ENCODE peak calls at places on chromosomes 16 and 17, in four cellular contexts. One of them, this sample, is unnamed.

GRCh38 chr16:4898811-4899473 is 38.0 kb downstream of the PPL start:
- DNase-seq in cardiac fibroblast: no peak
- DNase-seq in fibroblast of pulmonary artery: no peak
- DNase-seq in neural progenitor cell: no peak
- DNase-seq in this sample: no peak

GRCh38 chr17:64071111-64071510 is 50.7 kb upstream of the ICAM2 start:
- DNase-seq in neural progenitor cell: no peak
- DNase-seq in cardiac fibroblast: no peak
- DNase-seq in fibroblast of pulmonary artery: no peak
- DNase-seq in this sample: no peak

GRCh38 chr17:8122391-8122922 is 1.4 kb downstream of the HES7 start:
- DNase-seq in fibroblast of pulmonary artery: no peak
- DNase-seq in cardiac fibroblast: peak
- DNase-seq in neural progenitor cell: peak
- DNase-seq in this sample: peak

GRCh38 chr17:77445908-77446535 is 305.3 kb downstream of the SEC14L1 start:
- DNase-seq in neural progenitor cell: no peak
- DNase-seq in fibroblast of pulmonary artery: peak
- DNase-seq in cardiac fibroblast: peak
- DNase-seq in this sample: no peak

GRCh38 chr16:29664133-29664912 is 1.3 kb downstream of the SPN start:
- DNase-seq in neural progenitor cell: peak
- DNase-seq in cardiac fibroblast: no peak
- DNase-seq in fibroblast of pulmonary artery: no peak
- DNase-seq in this sample: no peak

GRCh38 chr16:84159006-84159405 is 13.9 kb downstream of the DNAAF1 start:
- DNase-seq in fibroblast of pulmonary artery: no peak
- DNase-seq in neural progenitor cell: no peak
- DNase-seq in cardiac fibroblast: no peak
- DNase-seq in this sample: no peak

GRCh38 chr17:47225436-47225858 is 16.3 kb downstream of the MYL4 start:
- DNase-seq in neural progenitor cell: no peak
- DNase-seq in fibroblast of pulmonary artery: peak
- DNase-seq in cardiac fibroblast: peak
- DNase-seq in this sample: peak

GRCh38 chr17:82583720-82584234 is 64.2 kb downstream of the FOXK2 start:
- DNase-seq in fibroblast of pulmonary artery: no peak
- DNase-seq in neural progenitor cell: no peak
- DNase-seq in cardiac fibroblast: no peak
- DNase-seq in this sample: no peak

GRCh38 chr16:85898521-85899442 is at the start of gene IRF8:
- DNase-seq in neural progenitor cell: peak
- DNase-seq in fibroblast of pulmonary artery: peak
- DNase-seq in cardiac fibroblast: peak
- DNase-seq in this sample: no peak

GRCh38 chr16:31480851-31481250 is 2.1 kb upstream of the SLC5A2 start:
- DNase-seq in fibroblast of pulmonary artery: peak
- DNase-seq in cardiac fibroblast: peak
- DNase-seq in neural progenitor cell: no peak
- DNase-seq in this sample: no peak

GRCh38 chr16:68244481-68244902 is 681 bp upstream of the PLA2G15 start:
- DNase-seq in fibroblast of pulmonary artery: no peak
- DNase-seq in neural progenitor cell: no peak
- DNase-seq in cardiac fibroblast: no peak
- DNase-seq in this sample: no peak

GRCh38 chr17:44568311-44568710 is 11.0 kb downstream of the FZD2 start:
- DNase-seq in cardiac fibroblast: no peak
- DNase-seq in fibroblast of pulmonary artery: no peak
- DNase-seq in neural progenitor cell: no peak
- DNase-seq in this sample: no peak

GRCh38 chr17:49995055-49995738 is at the start of gene DLX3:
- DNase-seq in fibroblast of pulmonary artery: peak
- DNase-seq in neural progenitor cell: peak
- DNase-seq in cardiac fibroblast: peak
- DNase-seq in this sample: peak

GRCh38 chr17:78377858-78378224 is 608 bp upstream of the PGS1 start:
- DNase-seq in cardiac fibroblast: no peak
- DNase-seq in neural progenitor cell: peak
- DNase-seq in fibroblast of pulmonary artery: no peak
- DNase-seq in this sample: no peak

GRCh38 chr17:42337442-42337841 is 49.1 kb downstream of the STAT5A start:
- DNase-seq in fibroblast of pulmonary artery: no peak
- DNase-seq in neural progenitor cell: no peak
- DNase-seq in cardiac fibroblast: no peak
- DNase-seq in this sample: no peak

GRCh38 chr16:58481931-58482330 is 18.0 kb upstream of the NDRG4 start:
- DNase-seq in cardiac fibroblast: no peak
- DNase-seq in fibroblast of pulmonary artery: no peak
- DNase-seq in neural progenitor cell: no peak
- DNase-seq in this sample: no peak

GRCh38 chr16:2490190-2491105 is 15.5 kb downstream of the TBC1D24 start:
- DNase-seq in fibroblast of pulmonary artery: no peak
- DNase-seq in neural progenitor cell: no peak
- DNase-seq in cardiac fibroblast: no peak
- DNase-seq in this sample: no peak

GRCh38 chr17:76678330-76678729 is 32.4 kb downstream of the MXRA7 start:
- DNase-seq in fibroblast of pulmonary artery: no peak
- DNase-seq in cardiac fibroblast: no peak
- DNase-seq in neural progenitor cell: no peak
- DNase-seq in this sample: no peak

GRCh38 chr17:74870512-74870911 is 2.3 kb downstream of the FDXR start:
- DNase-seq in neural progenitor cell: no peak
- DNase-seq in fibroblast of pulmonary artery: peak
- DNase-seq in cardiac fibroblast: peak
- DNase-seq in this sample: peak

GRCh38 chr17:76356803-76357456 is 3.2 kb upstream of the PRPSAP1 start:
- DNase-seq in cardiac fibroblast: no peak
- DNase-seq in neural progenitor cell: no peak
- DNase-seq in fibroblast of pulmonary artery: no peak
- DNase-seq in this sample: no peak

GRCh38 chr17:14119546-14119945 is 50.2 kb downstream of the COX10 start:
- DNase-seq in neural progenitor cell: no peak
- DNase-seq in cardiac fibroblast: no peak
- DNase-seq in fibroblast of pulmonary artery: no peak
- DNase-seq in this sample: no peak

GRCh38 chr16:28179354-28179753 is 32.4 kb downstream of the XPO6 start:
- DNase-seq in neural progenitor cell: no peak
- DNase-seq in cardiac fibroblast: no peak
- DNase-seq in fibroblast of pulmonary artery: no peak
- DNase-seq in this sample: no peak

GRCh38 chr17:49315551-49315951 is 46.5 kb downstream of the ZNF652 start:
- DNase-seq in fibroblast of pulmonary artery: peak
- DNase-seq in neural progenitor cell: peak
- DNase-seq in cardiac fibroblast: peak
- DNase-seq in this sample: peak

GRCh38 chr17:71203953-71204352 is 916.9 kb upstream of the SOX9 start:
- DNase-seq in cardiac fibroblast: no peak
- DNase-seq in fibroblast of pulmonary artery: no peak
- DNase-seq in neural progenitor cell: no peak
- DNase-seq in this sample: peak

GRCh38 chr17:40499551-40500189 is 1.8 kb downstream of the TNS4 start:
- DNase-seq in cardiac fibroblast: peak
- DNase-seq in fibroblast of pulmonary artery: peak
- DNase-seq in neural progenitor cell: peak
- DNase-seq in this sample: peak

GRCh38 chr17:45305532-45306087 is 11.2 kb downstream of the MAP3K14 start:
- DNase-seq in fibroblast of pulmonary artery: no peak
- DNase-seq in cardiac fibroblast: peak
- DNase-seq in neural progenitor cell: no peak
- DNase-seq in this sample: no peak

GRCh38 chr17:70071127-70071526 is 3.9 kb upstream of the KCNJ16 start:
- DNase-seq in cardiac fibroblast: no peak
- DNase-seq in neural progenitor cell: no peak
- DNase-seq in fibroblast of pulmonary artery: no peak
- DNase-seq in this sample: no peak

GRCh38 chr17:79729761-79730160 is 982 bp upstream of the ENPP7 start:
- DNase-seq in fibroblast of pulmonary artery: no peak
- DNase-seq in cardiac fibroblast: no peak
- DNase-seq in neural progenitor cell: no peak
- DNase-seq in this sample: no peak

GRCh38 chr16:73202176-73202729 is 154.3 kb upstream of the ZFHX3 start:
- DNase-seq in fibroblast of pulmonary artery: peak
- DNase-seq in neural progenitor cell: no peak
- DNase-seq in cardiac fibroblast: peak
- DNase-seq in this sample: no peak

GRCh38 chr17:59427425-59427921 is 96.0 kb downstream of the YPEL2 start:
- DNase-seq in fibroblast of pulmonary artery: peak
- DNase-seq in cardiac fibroblast: peak
- DNase-seq in neural progenitor cell: no peak
- DNase-seq in this sample: peak

GRCh38 chr16:81216706-81217105 is 21.8 kb upstream of the BCO1 start:
- DNase-seq in neural progenitor cell: no peak
- DNase-seq in cardiac fibroblast: no peak
- DNase-seq in fibroblast of pulmonary artery: no peak
- DNase-seq in this sample: no peak

GRCh38 chr17:79423811-79424465 is 186.9 kb downstream of the RBFOX3 start:
- DNase-seq in fibroblast of pulmonary artery: no peak
- DNase-seq in neural progenitor cell: no peak
- DNase-seq in cardiac fibroblast: no peak
- DNase-seq in this sample: no peak

GRCh38 chr16:53142823-53143568 is 88.2 kb downstream of the CHD9 start:
- DNase-seq in cardiac fibroblast: no peak
- DNase-seq in fibroblast of pulmonary artery: peak
- DNase-seq in neural progenitor cell: no peak
- DNase-seq in this sample: peak

GRCh38 chr17:17063546-17064122 is 21.4 kb downstream of the MPRIP start:
- DNase-seq in neural progenitor cell: no peak
- DNase-seq in cardiac fibroblast: peak
- DNase-seq in fibroblast of pulmonary artery: no peak
- DNase-seq in this sample: peak

GRCh38 chr16:71344315-71344905 is 14.1 kb upstream of the CALB2 start:
- DNase-seq in fibroblast of pulmonary artery: no peak
- DNase-seq in neural progenitor cell: no peak
- DNase-seq in cardiac fibroblast: no peak
- DNase-seq in this sample: peak

GRCh38 chr16:53840472-53840871 is 136.5 kb downstream of the FTO start:
- DNase-seq in neural progenitor cell: no peak
- DNase-seq in cardiac fibroblast: no peak
- DNase-seq in fibroblast of pulmonary artery: no peak
- DNase-seq in this sample: no peak

DNA sequence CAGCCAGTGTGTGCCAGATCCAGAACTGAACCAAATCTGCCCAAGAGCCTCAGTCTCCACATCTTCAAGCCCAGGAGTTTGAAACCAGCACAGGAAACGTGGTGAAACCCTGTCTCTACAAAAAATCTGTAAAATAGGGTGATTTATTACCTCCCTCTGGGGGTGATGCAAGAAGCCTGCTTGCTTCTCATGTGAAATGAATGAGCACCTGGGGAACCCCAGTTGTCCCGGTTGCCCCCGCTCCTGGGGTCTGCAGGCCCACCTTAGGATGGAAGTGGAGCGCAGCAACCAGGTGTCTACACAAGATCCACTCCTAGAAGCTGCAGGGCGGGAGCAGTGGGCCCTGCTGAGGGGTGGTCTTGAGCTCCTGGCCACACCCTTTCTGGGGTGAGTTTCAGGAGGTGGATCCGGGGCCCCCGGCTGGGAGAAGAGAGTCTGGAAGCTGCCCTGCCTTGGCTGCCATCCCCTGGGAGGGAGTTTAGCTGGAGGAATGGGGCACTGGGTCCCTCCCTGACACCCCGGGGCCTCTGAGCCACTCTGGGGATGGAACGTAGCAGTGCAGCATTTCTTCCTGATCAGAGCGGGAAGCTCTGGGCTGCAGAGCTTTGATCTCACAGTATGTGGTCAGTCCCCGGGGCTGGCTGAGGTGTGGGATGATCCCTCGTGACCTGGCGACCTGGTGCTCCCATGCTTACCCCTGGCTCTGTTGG is 117.8 kb downstream of the RAB11FIP4 start:
- DNase-seq in cardiac fibroblast: no peak
- DNase-seq in fibroblast of pulmonary artery: no peak
- DNase-seq in neural progenitor cell: no peak
- DNase-seq in this sample: no peak
- H3K4me3 ChIP-seq in cardiac fibroblast: no peak
- H3K4me3 ChIP-seq in fibroblast of pulmonary artery: no peak
- H3K4me3 ChIP-seq in neural progenitor cell: no peak
- H3K4me3 ChIP-seq in this sample: no peak

DNA sequence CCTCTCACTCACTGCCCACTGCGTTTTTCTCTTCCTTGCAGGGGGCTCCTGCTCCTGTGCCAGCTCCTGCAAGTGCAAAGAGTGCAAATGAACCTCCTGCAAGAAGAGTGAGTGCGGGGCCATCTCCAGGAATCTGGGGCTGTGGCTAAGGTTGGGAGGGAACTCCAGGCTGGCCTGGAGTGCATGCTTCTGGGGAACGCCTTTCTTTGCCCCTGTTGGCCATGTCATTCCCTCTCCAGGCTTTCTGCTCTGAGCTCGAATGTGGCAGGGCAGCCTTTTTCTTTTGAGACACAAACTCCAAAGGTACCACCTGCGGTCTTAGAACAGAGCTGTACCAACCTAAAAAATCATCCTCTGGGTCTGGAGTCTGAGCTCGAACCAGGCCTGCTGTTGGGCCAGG is 7.4 kb upstream of the MT1E start:
- DNase-seq in cardiac fibroblast: no peak
- DNase-seq in neural progenitor cell: peak
- DNase-seq in fibroblast of pulmonary artery: no peak
- DNase-seq in this sample: no peak
- H3K4me3 ChIP-seq in cardiac fibroblast: peak
- H3K4me3 ChIP-seq in neural progenitor cell: no peak
- H3K4me3 ChIP-seq in fibroblast of pulmonary artery: no peak
- H3K4me3 ChIP-seq in this sample: no peak

DNA sequence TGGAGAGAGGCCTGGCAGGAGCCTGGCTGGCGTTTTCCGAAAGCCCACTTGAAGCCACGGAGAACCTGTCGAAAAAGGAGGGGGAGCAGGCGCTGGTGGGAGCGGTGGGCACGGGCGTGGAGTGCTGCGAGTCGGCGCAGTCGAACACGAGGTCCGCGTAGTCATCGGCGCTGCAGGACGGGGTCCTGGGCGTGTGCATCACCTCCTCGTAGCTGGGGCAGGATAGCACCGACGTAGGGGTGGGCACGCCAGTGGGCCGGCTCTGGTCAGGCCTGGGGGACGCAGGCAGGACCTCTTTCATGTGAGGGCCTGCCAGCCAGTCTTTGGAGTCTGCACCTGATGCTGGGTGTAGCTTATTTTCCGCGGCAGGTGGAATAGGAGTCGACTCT is 63.7 kb downstream of the ZNF778 start:
- DNase-seq in neural progenitor cell: no peak
- DNase-seq in cardiac fibroblast: no peak
- DNase-seq in fibroblast of pulmonary artery: no peak
- DNase-seq in this sample: no peak
- H3K4me3 ChIP-seq in neural progenitor cell: no peak
- H3K4me3 ChIP-seq in cardiac fibroblast: no peak
- H3K4me3 ChIP-seq in fibroblast of pulmonary artery: no peak
- H3K4me3 ChIP-seq in this sample: no peak

GRCh38 chr16:694187-694862 is 4.1 kb upstream of the WDR24 start:
- DNase-seq in neural progenitor cell: peak
- DNase-seq in cardiac fibroblast: no peak
- DNase-seq in fibroblast of pulmonary artery: no peak
- DNase-seq in this sample: no peak

GRCh38 chr16:694863-695354 is 4.7 kb upstream of the WDR24 start:
- DNase-seq in fibroblast of pulmonary artery: no peak
- DNase-seq in neural progenitor cell: no peak
- DNase-seq in cardiac fibroblast: no peak
- DNase-seq in this sample: no peak

GRCh38 chr16:693364-693763 is 3.2 kb upstream of the WDR24 start:
- DNase-seq in cardiac fibroblast: no peak
- DNase-seq in fibroblast of pulmonary artery: no peak
- DNase-seq in neural progenitor cell: no peak
- DNase-seq in this sample: no peak

GRCh38 chr16:693766-694165 is 3.6 kb upstream of the WDR24 start:
- DNase-seq in cardiac fibroblast: no peak
- DNase-seq in neural progenitor cell: no peak
- DNase-seq in fibroblast of pulmonary artery: no peak
- DNase-seq in this sample: no peak

GRCh38 chr16:695355-696089 is 5.3 kb upstream of the WDR24 start:
- DNase-seq in neural progenitor cell: peak
- DNase-seq in fibroblast of pulmonary artery: no peak
- DNase-seq in cardiac fibroblast: no peak
- DNase-seq in this sample: peak
- H3K4me3 ChIP-seq in neural progenitor cell: peak
- H3K4me3 ChIP-seq in fibroblast of pulmonary artery: no peak
- H3K4me3 ChIP-seq in cardiac fibroblast: no peak
- H3K4me3 ChIP-seq in this sample: peak

This sample was measured in epithelial cell of esophagus.